ENCODE peak calls at places on chromosomes 16 and 17, in five cellular contexts. One of them, this sample, is unnamed.

GRCh38 chr17:62109378-62109902 is 44.4 kb upstream of the MED13 start:
- DNase-seq in fibroblast of lung: peak; percentile 59
- DNase-seq in neuronal stem cell: peak; percentile 18
- DNase-seq in kidney: no peak
- DNase-seq in neural progenitor cell: peak; percentile 74
- DNase-seq in this sample: peak; percentile 97

GRCh38 chr17:28896884-28897768 is at the start of gene FLOT2:
- DNase-seq in kidney: peak; percentile 91
- DNase-seq in neuronal stem cell: peak; percentile 59
- DNase-seq in fibroblast of lung: peak; percentile 52
- DNase-seq in neural progenitor cell: peak; percentile 90
- DNase-seq in this sample: peak; percentile 90

GRCh38 chr16:89697161-89697615 is 4.3 kb downstream of the SPATA2L start:
- DNase-seq in kidney: no peak
- DNase-seq in fibroblast of lung: no peak
- DNase-seq in neuronal stem cell: no peak
- DNase-seq in neural progenitor cell: no peak
- DNase-seq in this sample: peak; percentile 47

GRCh38 chr16:57042157-57043111 is 49.9 kb upstream of the CPNE2 start:
- DNase-seq in fibroblast of lung: no peak
- DNase-seq in neural progenitor cell: no peak
- DNase-seq in neuronal stem cell: no peak
- DNase-seq in kidney: no peak
- DNase-seq in this sample: no peak

GRCh38 chr16:89822188-89823086 is 5.8 kb upstream of the SPIRE2 start:
- DNase-seq in fibroblast of lung: no peak
- DNase-seq in neuronal stem cell: no peak
- DNase-seq in neural progenitor cell: peak; percentile 44
- DNase-seq in kidney: no peak
- DNase-seq in this sample: no peak

GRCh38 chr16:75207831-75208230 is 870 bp upstream of the CTRB2 start:
- DNase-seq in neural progenitor cell: no peak
- DNase-seq in neuronal stem cell: no peak
- DNase-seq in kidney: no peak
- DNase-seq in fibroblast of lung: no peak
- DNase-seq in this sample: no peak

GRCh38 chr17:60160829-60161501 is 11.2 kb downstream of the CA4 start:
- DNase-seq in kidney: no peak
- DNase-seq in fibroblast of lung: no peak
- DNase-seq in neural progenitor cell: no peak
- DNase-seq in neuronal stem cell: no peak
- DNase-seq in this sample: peak; percentile 79

GRCh38 chr16:24826096-24826690 is 19.6 kb upstream of the SLC5A11 start:
- DNase-seq in kidney: no peak
- DNase-seq in fibroblast of lung: no peak
- DNase-seq in neuronal stem cell: no peak
- DNase-seq in neural progenitor cell: peak; percentile 37
- DNase-seq in this sample: peak; percentile 22

GRCh38 chr16:2197765-2198164 is 1.4 kb upstream of the CASKIN1 start:
- DNase-seq in neural progenitor cell: no peak
- DNase-seq in fibroblast of lung: no peak
- DNase-seq in neuronal stem cell: no peak
- DNase-seq in kidney: no peak
- DNase-seq in this sample: no peak

GRCh38 chr16:88065747-88066142 is 114.5 kb downstream of the BANP start:
- DNase-seq in kidney: peak; percentile 54
- DNase-seq in neuronal stem cell: no peak
- DNase-seq in neural progenitor cell: no peak
- DNase-seq in fibroblast of lung: no peak
- DNase-seq in this sample: no peak

GRCh38 chr17:45247429-45248131 is 14.3 kb downstream of the SPATA32 start:
- DNase-seq in neural progenitor cell: peak; percentile 99
- DNase-seq in fibroblast of lung: peak; percentile 89
- DNase-seq in kidney: peak; percentile 97
- DNase-seq in neuronal stem cell: peak; percentile 94
- DNase-seq in this sample: peak; percentile 100

GRCh38 chr17:60579090-60579489 is 20.9 kb upstream of the PPM1D start:
- DNase-seq in neuronal stem cell: no peak
- DNase-seq in neural progenitor cell: no peak
- DNase-seq in kidney: no peak
- DNase-seq in fibroblast of lung: peak; percentile 81
- DNase-seq in this sample: no peak

GRCh38 chr17:48393271-48393670 is 36.7 kb downstream of the SKAP1 start:
- DNase-seq in fibroblast of lung: no peak
- DNase-seq in neuronal stem cell: no peak
- DNase-seq in neural progenitor cell: no peak
- DNase-seq in kidney: no peak
- DNase-seq in this sample: no peak

GRCh38 chr17:58153046-58153445 is 4.9 kb downstream of the OR4D1 start:
- DNase-seq in kidney: no peak
- DNase-seq in neuronal stem cell: no peak
- DNase-seq in neural progenitor cell: no peak
- DNase-seq in fibroblast of lung: no peak
- DNase-seq in this sample: no peak

GRCh38 chr17:47225436-47225858 is 16.3 kb downstream of the MYL4 start:
- DNase-seq in neural progenitor cell: no peak
- DNase-seq in neuronal stem cell: no peak
- DNase-seq in fibroblast of lung: peak; percentile 97
- DNase-seq in kidney: no peak
- DNase-seq in this sample: no peak

GRCh38 chr17:51046527-51047384 is 73.9 kb downstream of the SPAG9 start:
- DNase-seq in fibroblast of lung: peak; percentile 90
- DNase-seq in neural progenitor cell: peak; percentile 96
- DNase-seq in kidney: peak; percentile 78
- DNase-seq in neuronal stem cell: peak; percentile 97
- DNase-seq in this sample: peak; percentile 94

GRCh38 chr16:66432429-66432828 is 5.3 kb downstream of the BEAN1 start:
- DNase-seq in kidney: no peak
- DNase-seq in neuronal stem cell: no peak
- DNase-seq in neural progenitor cell: no peak
- DNase-seq in fibroblast of lung: no peak
- DNase-seq in this sample: peak; percentile 45

GRCh38 chr16:65176603-65177002 is 54.7 kb upstream of the CDH11 start:
- DNase-seq in neuronal stem cell: no peak
- DNase-seq in kidney: peak; percentile 85
- DNase-seq in fibroblast of lung: peak; percentile 84
- DNase-seq in neural progenitor cell: no peak
- DNase-seq in this sample: no peak

GRCh38 chr16:3800477-3801270 is 79.8 kb downstream of the CREBBP start:
- DNase-seq in neural progenitor cell: no peak
- DNase-seq in neuronal stem cell: no peak
- DNase-seq in fibroblast of lung: no peak
- DNase-seq in kidney: no peak
- DNase-seq in this sample: no peak

GRCh38 chr17:38572665-38573365 is 32.9 kb downstream of the SRCIN1 start:
- DNase-seq in neuronal stem cell: peak; percentile 77
- DNase-seq in neural progenitor cell: peak; percentile 94
- DNase-seq in fibroblast of lung: no peak
- DNase-seq in kidney: peak; percentile 69
- DNase-seq in this sample: peak; percentile 95

GRCh38 chr16:79362312-79362970 is 238.1 kb downstream of the MAF start:
- DNase-seq in neural progenitor cell: no peak
- DNase-seq in fibroblast of lung: no peak
- DNase-seq in neuronal stem cell: no peak
- DNase-seq in kidney: no peak
- DNase-seq in this sample: no peak

GRCh38 chr17:9307313-9307998 is 268.2 kb downstream of the STX8 start:
- DNase-seq in kidney: no peak
- DNase-seq in neuronal stem cell: no peak
- DNase-seq in neural progenitor cell: peak; percentile 24
- DNase-seq in fibroblast of lung: no peak
- DNase-seq in this sample: peak; percentile 78

GRCh38 chr16:80198265-80198994 is 342.4 kb upstream of the DYNLRB2 start:
- DNase-seq in fibroblast of lung: peak; percentile 24
- DNase-seq in kidney: no peak
- DNase-seq in neural progenitor cell: no peak
- DNase-seq in neuronal stem cell: no peak
- DNase-seq in this sample: peak; percentile 74

GRCh38 chr16:4814542-4815173 is 12.2 kb upstream of the ROGDI start:
- DNase-seq in kidney: no peak
- DNase-seq in fibroblast of lung: no peak
- DNase-seq in neuronal stem cell: no peak
- DNase-seq in neural progenitor cell: no peak
- DNase-seq in this sample: peak; percentile 67

GRCh38 chr16:55543470-55543869 is 23.0 kb upstream of the CAPNS2 start:
- DNase-seq in kidney: no peak
- DNase-seq in fibroblast of lung: peak; percentile 72
- DNase-seq in neural progenitor cell: peak; percentile 38
- DNase-seq in neuronal stem cell: no peak
- DNase-seq in this sample: no peak

GRCh38 chr17:77930780-77931768 is 27.4 kb upstream of the TNRC6C start:
- DNase-seq in fibroblast of lung: no peak
- DNase-seq in neural progenitor cell: no peak
- DNase-seq in neuronal stem cell: no peak
- DNase-seq in kidney: no peak
- DNase-seq in this sample: peak; percentile 81

GRCh38 chr17:77933777-77934398 is 24.6 kb upstream of the TNRC6C start:
- DNase-seq in neural progenitor cell: no peak
- DNase-seq in kidney: no peak
- DNase-seq in fibroblast of lung: no peak
- DNase-seq in neuronal stem cell: no peak
- DNase-seq in this sample: no peak

GRCh38 chr17:77929871-77930436 is 28.5 kb upstream of the TNRC6C start:
- DNase-seq in fibroblast of lung: no peak
- DNase-seq in neuronal stem cell: no peak
- DNase-seq in neural progenitor cell: no peak
- DNase-seq in kidney: no peak
- DNase-seq in this sample: peak; percentile 53

GRCh38 chr17:77936881-77937280 is 21.6 kb upstream of the TNRC6C start:
- DNase-seq in kidney: no peak
- DNase-seq in fibroblast of lung: no peak
- DNase-seq in neuronal stem cell: no peak
- DNase-seq in neural progenitor cell: no peak
- DNase-seq in this sample: peak; percentile 69

DNA sequence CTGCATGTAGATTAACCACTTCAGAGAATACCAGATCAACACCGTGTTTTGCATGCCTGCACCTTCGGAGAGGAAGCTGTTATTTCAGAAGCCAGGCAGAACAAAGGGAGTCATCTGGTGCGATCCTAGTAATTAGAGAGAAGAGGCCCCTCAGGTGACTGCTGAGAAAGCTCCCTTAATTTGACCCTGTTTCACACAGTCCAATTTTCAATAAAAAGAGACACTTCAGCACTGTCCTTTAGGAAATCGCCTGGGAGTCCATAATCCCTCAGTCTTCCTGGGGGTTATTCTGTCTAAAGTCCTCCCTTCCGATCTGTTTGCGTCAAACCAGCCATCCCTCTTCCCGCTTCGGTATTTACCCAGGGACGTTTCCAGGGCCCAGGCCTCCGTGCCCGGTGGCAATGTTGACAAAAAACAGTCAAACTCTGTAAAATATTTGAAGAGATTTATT is 23.4 kb upstream of the TNRC6C start:
- DNase-seq in neural progenitor cell: peak; percentile 46
- DNase-seq in fibroblast of lung: no peak
- DNase-seq in kidney: no peak
- DNase-seq in neuronal stem cell: no peak
- DNase-seq in this sample: peak; percentile 62
- H3K4me3 ChIP-seq in neural progenitor cell: no peak overlapping the region
- H3K4me3 ChIP-seq in fibroblast of lung: no peak overlapping the region
- H3K4me3 ChIP-seq in kidney: no peak overlapping the region
- H3K4me3 ChIP-seq in neuronal stem cell: no peak overlapping the region
- H3K4me3 ChIP-seq in this sample: peak overlapping the region; percentile 24

DNA sequence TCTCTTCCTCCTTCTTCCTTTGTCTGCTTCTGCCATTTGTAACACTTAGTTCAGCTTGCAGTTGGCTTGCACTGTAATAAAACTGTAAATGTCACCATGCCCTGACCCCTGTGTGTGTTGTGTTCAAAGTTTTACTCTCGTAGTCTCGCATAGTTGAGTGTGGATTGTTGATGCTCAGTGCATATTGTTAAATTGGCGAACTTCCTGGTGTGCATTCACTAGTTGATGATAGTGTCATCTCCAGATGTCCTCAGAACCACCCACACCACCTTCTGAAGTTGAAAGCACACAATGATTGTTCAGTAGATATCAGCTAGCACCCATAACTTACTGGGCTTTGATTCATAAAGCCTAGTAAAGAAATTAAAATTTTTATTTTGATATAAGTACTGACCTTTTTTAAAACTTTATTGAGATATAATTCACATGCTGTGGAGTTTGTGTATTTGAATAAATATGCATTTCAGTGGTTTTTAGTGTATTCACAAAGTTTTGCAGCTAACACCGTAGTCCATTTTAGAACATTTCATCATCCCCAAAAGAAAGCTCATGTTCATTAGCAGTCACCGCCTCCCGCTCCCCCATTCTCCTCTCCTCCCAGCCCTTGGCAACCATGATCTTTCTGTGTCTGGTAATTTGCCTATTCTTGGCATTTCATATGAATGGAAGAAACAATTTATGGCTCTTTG is 25.0 kb downstream of the USP10 start:
- DNase-seq in fibroblast of lung: peak; percentile 49
- DNase-seq in neuronal stem cell: no peak
- DNase-seq in kidney: no peak
- DNase-seq in neural progenitor cell: no peak
- DNase-seq in this sample: no peak
- H3K27ac ChIP-seq in fibroblast of lung: no peak overlapping the region
- H3K27ac ChIP-seq in neuronal stem cell: no peak overlapping the region
- H3K27ac ChIP-seq in kidney: no peak overlapping the region
- H3K27ac ChIP-seq in neural progenitor cell: no peak overlapping the region
- H3K27ac ChIP-seq in this sample: no peak overlapping the region

DNA sequence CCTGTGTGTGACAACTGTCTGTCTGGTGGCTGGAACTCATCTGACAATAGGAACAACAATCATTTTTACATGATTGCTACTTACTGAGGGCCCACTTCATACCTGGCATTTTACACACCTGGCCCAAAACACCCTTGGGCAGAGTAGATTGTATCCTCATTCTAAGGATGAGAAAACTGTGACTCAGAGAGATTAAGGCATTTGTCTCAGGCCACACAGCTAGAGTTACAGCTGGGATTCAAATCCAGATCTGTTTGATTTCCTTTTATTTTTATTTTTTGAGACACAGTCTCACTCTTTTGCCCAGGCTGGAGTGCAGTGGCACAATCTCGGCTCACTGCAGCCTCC is 242.1 kb downstream of the XYLT1 start:
- DNase-seq in kidney: no peak
- DNase-seq in neuronal stem cell: no peak
- DNase-seq in neural progenitor cell: no peak
- DNase-seq in fibroblast of lung: no peak
- DNase-seq in this sample: no peak
- H3K9ac ChIP-seq in kidney: no peak overlapping the region
- H3K9ac ChIP-seq in neuronal stem cell: no peak overlapping the region
- H3K9ac ChIP-seq in neural progenitor cell: no peak overlapping the region
- H3K9ac ChIP-seq in fibroblast of lung: no peak overlapping the region
- H3K9ac ChIP-seq in this sample: no peak overlapping the region

GRCh38 chr17:1301546-1301945 is 22.1 kb downstream of the TRARG1 start:
- DNase-seq in neuronal stem cell: no peak
- DNase-seq in kidney: no peak
- DNase-seq in neural progenitor cell: no peak
- DNase-seq in fibroblast of lung: no peak
- DNase-seq in this sample: no peak

GRCh38 chr17:1300580-1300905 is 21.1 kb downstream of the TRARG1 start:
- DNase-seq in fibroblast of lung: no peak
- DNase-seq in neural progenitor cell: no peak
- DNase-seq in neuronal stem cell: no peak
- DNase-seq in kidney: no peak
- DNase-seq in this sample: no peak

GRCh38 chr17:1302761-1303160 is 23.3 kb downstream of the TRARG1 start:
- DNase-seq in neuronal stem cell: no peak
- DNase-seq in neural progenitor cell: no peak
- DNase-seq in fibroblast of lung: no peak
- DNase-seq in kidney: no peak
- DNase-seq in this sample: no peak

GRCh38 chr17:1304962-1305361 is 25.5 kb downstream of the TRARG1 start:
- DNase-seq in neural progenitor cell: no peak
- DNase-seq in fibroblast of lung: no peak
- DNase-seq in neuronal stem cell: no peak
- DNase-seq in kidney: no peak
- DNase-seq in this sample: no peak

GRCh38 chr17:1304522-1304921 is 25.1 kb downstream of the TRARG1 start:
- DNase-seq in fibroblast of lung: no peak
- DNase-seq in neuronal stem cell: no peak
- DNase-seq in neural progenitor cell: no peak
- DNase-seq in kidney: no peak
- DNase-seq in this sample: no peak
- H3K4me3 ChIP-seq in fibroblast of lung: no peak overlapping the region
- H3K4me3 ChIP-seq in neuronal stem cell: no peak overlapping the region
- H3K4me3 ChIP-seq in neural progenitor cell: no peak overlapping the region
- H3K4me3 ChIP-seq in kidney: no peak overlapping the region
- H3K4me3 ChIP-seq in this sample: no peak overlapping the region